ENCODE peak calls at places on chromosome 10, in six cellular contexts. U is CD4-positive, alpha-beta T cell; B is GM13977; A is left ventricle myocardium inferior; D is retinal pigment epithelial cell; C is Calu3. F is an unnamed sample.
A peak's percentile ranks its signal among the peaks of the same experiment; 100 is the strongest.

GRCh38 chr10:99528867-99529285 is 3.9 kb upstream of the NKX2-3 start:
- DNase-seq in U (no peak), B (no peak), A (no peak), D (no peak), C (no peak), F (no peak)

GRCh38 chr10:124048371-124049290 is 44.8 kb downstream of the CHST15 start:
- DNase-seq in U (no peak), B (no peak), A (no peak), D (no peak), C (no peak), F (no peak)

GRCh38 chr10:3960496-3960895 is 175.5 kb upstream of the KLF6 start:
- DNase-seq in U (no peak), B (no peak), A (no peak), D (no peak), C (no peak), F (no peak)

GRCh38 chr10:24205846-24206245 is 3.1 kb upstream of the KIAA1217 start:
- DNase-seq in U (no peak), B (no peak), A (no peak), D (no peak), C (no peak), F (no peak)

GRCh38 chr10:69650589-69651261 is 20.7 kb downstream of the FAM241B start:
- DNase-seq in U (no peak), B (no peak), A (no peak), D (no peak), C (no peak), F (no peak)

GRCh38 chr10:101535949-101536348 is 52.1 kb downstream of the POLL start:
- DNase-seq in U (no peak), B (peak; percentile 47), A (no peak), D (no peak), C (no peak), F (no peak)

GRCh38 chr10:70918851-70919530 is 30.6 kb upstream of the PCBD1 start:
- DNase-seq in U (no peak), B (no peak), A (peak; percentile 14), D (no peak), C (no peak), F (no peak)

GRCh38 chr10:101297901-101298451 is 56.0 kb upstream of the BTRC start:
- DNase-seq in U (peak; percentile 71), B (peak; percentile 81), A (peak; percentile 45), D (no peak), C (peak; percentile 75), F (no peak)

GRCh38 chr10:115989621-115990020 is 283.4 kb downstream of the GFRA1 start:
- DNase-seq in U (no peak), B (no peak), A (no peak), D (no peak), C (no peak), F (no peak)

GRCh38 chr10:101569838-101570763 is 18.0 kb downstream of the POLL start:
- DNase-seq in U (peak; percentile 73), B (peak; percentile 94), A (peak; percentile 81), D (no peak), C (peak; percentile 76), F (no peak)

GRCh38 chr10:62390497-62391176 is 16.5 kb downstream of the ZNF365 start:
- DNase-seq in U (no peak), B (no peak), A (no peak), D (no peak), C (no peak), F (no peak)
- TF ChIP-seq CTCF in U (no peak), B (no peak), A (no peak), D (no peak), C (no peak), F (no peak)

DNA sequence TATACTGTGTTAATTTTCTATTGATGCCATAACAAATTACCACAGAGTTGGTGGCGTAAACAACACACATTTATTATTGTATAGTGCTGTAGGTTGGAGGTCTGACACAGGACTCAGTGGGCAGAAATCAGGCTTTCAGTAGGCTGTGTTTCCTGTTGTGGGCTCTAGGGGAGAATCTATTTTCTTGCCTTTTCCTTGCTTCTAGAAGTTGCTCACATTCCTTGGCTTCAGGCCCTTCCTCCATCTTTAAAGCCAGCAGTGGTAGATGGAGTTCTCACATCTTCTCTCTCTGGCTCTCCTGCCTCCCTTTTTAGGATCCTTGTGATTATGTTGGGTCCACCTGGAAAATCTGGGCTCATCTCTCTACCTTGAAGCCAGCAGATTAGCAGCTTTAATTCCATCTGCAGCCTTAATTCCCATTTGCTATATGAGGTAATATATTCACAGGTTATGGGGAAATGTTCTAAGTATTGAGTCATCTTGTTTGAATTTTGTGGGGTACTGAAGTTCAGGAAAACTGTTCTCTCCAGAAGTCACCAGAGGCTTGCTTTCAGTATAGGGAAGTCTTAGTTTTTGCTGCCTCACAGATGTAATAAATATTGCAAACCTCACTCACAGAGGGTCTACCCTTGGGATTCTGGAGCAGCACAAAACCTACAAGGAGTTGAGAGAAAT is 38.9 kb downstream of the CCNY start:
- DNase-seq in U (no peak), B (no peak), A (no peak), D (no peak), C (no peak), F (no peak)
- TF ChIP-seq CTCF in U (no peak), B (no peak), A (no peak), D (no peak), C (no peak), F (peak; percentile 19)

DNA sequence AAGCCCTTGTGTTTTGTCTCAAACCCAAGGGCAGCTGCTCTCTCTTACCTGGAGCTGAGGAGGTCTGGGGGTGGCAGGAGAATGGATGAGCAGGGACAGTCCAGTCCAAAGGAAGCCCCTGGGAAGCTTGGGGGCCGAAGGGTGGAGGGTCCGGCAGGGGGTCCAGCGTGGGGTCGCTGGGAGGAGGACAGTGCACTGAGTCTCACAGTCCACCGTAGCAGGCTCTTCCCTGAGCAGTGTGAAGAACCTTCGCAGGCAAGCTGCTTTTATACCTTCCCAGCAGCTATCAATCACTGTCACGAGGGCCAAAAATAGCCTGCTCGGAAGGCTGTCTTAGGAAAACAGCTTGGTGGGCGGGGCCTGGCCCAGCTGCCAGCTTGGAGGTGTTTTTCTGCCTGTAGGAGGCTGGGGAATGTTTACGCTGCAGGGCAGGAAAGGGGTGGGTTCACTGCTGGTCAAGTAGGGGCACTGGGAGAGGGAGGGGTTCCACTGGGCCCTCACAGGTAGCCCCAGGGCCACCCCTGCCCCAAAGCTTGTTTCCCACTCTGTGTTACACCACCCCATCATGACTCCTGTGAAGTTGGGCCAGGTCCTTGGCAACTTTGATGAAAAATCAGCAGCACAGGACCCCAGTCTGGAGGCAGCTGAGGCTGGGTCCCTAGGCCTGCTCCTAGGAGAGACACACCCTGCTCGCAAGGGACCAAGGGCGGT is at the start of gene DEPP1:
- DNase-seq in U (peak; percentile 38), B (no peak), A (peak; percentile 92), D (peak; percentile 86), C (peak; percentile 95), F (peak; percentile 86)
- TF ChIP-seq CTCF in U (no peak), B (no peak), A (peak; percentile 51), D (peak; percentile 23), C (peak; percentile 6), F (peak; percentile 24)

GRCh38 chr10:31424473-31424872 is 105.5 kb downstream of the ZEB1 start:
- DNase-seq in U (no peak), B (no peak), A (no peak), D (no peak), C (no peak), F (no peak)
- TF ChIP-seq CTCF in U (no peak), B (no peak), A (no peak), D (no peak), C (no peak), F (no peak)

GRCh38 chr10:6408799-6409198 is 171.3 kb downstream of the PRKCQ start:
- DNase-seq in U (no peak), B (no peak), A (no peak), D (no peak), C (no peak), F (no peak)
- TF ChIP-seq CTCF in U (no peak), B (no peak), A (no peak), D (peak; percentile 40), C (no peak), F (peak; percentile 30)

GRCh38 chr10:96516337-96516736 is 2.6 kb upstream of the TLL2 start:
- DNase-seq in U (no peak), B (no peak), A (no peak), D (no peak), C (no peak), F (no peak)

GRCh38 chr10:96512997-96513685 is 585 bp downstream of the TLL2 start:
- DNase-seq in U (no peak), B (peak; percentile 73), A (peak; percentile 36), D (no peak), C (no peak), F (no peak)

GRCh38 chr10:96511044-96511945 is 2.4 kb downstream of the TLL2 start:
- DNase-seq in U (no peak), B (peak; percentile 63), A (no peak), D (no peak), C (peak; percentile 41), F (no peak)

GRCh38 chr10:96512524-96512991 is 1.2 kb downstream of the TLL2 start:
- DNase-seq in U (no peak), B (peak; percentile 47), A (peak; percentile 29), D (no peak), C (peak; percentile 10), F (no peak)

GRCh38 chr10:96513686-96514551 is at the start of gene TLL2:
- DNase-seq in U (peak; percentile 31), B (peak; percentile 88), A (peak; percentile 92), D (peak; percentile 58), C (peak; percentile 89), F (no peak)
- TF ChIP-seq CTCF in U (no peak), B (peak; percentile 59), A (peak; percentile 88), D (peak; percentile 61), C (peak; percentile 7), F (peak; percentile 51)

GRCh38 chr10:11530806-11531205 is 80.6 kb downstream of the USP6NL start:
- DNase-seq in U (no peak), B (no peak), A (no peak), D (no peak), C (no peak), F (no peak)

GRCh38 chr10:11532329-11532728 is 79.1 kb downstream of the USP6NL start:
- DNase-seq in U (no peak), B (no peak), A (no peak), D (no peak), C (no peak), F (no peak)

GRCh38 chr10:11536256-11536655 is 75.2 kb downstream of the USP6NL start:
- DNase-seq in U (no peak), B (no peak), A (no peak), D (no peak), C (no peak), F (no peak)

GRCh38 chr10:11535376-11535959 is 76.0 kb downstream of the USP6NL start:
- DNase-seq in U (no peak), B (no peak), A (no peak), D (no peak), C (no peak), F (no peak)

GRCh38 chr10:11533328-11533781 is 78.1 kb downstream of the USP6NL start:
- DNase-seq in U (no peak), B (no peak), A (no peak), D (no peak), C (peak; percentile 10), F (peak; percentile 3)
- TF ChIP-seq CTCF in U (no peak), B (peak; percentile 3), A (peak; percentile 36), D (peak; percentile 46), C (peak; percentile 28), F (peak; percentile 47)